ENCODE peak calls at places on chromosomes 4 and X, in six cellular contexts. O is GM20000; K is fibroblast of the conjunctiva; P is stimulated activated CD4-positive, alpha-beta T cell treated with anti-CD3 and anti-CD28 coated beads, Interleukin-2, amount 100 ng/mL, for 48 hours; D is NCI-H2171 treated with DMSO at 0.1 percent for 48 hours; L is upper lobe of left lung. F is an unnamed sample.

GRCh38 chrX:77565278-77565677 is 118.1 kb downstream of the FGF16 start:
- DNase-seq in P (no peak), O (no peak), L (no peak), K (no peak), D (no peak), F (no peak)

GRCh38 chr4:126071346-126072333 is 756.9 kb downstream of the FAT4 start:
- DNase-seq in D (no peak), O (no peak), P (no peak), K (peak; percentile 91), L (peak; percentile 57), F (no peak)

GRCh38 chr4:107709916-107710315 is 10.1 kb downstream of the PAPSS1 start:
- DNase-seq in D (no peak), L (no peak), K (no peak), O (no peak), P (no peak), F (no peak)

GRCh38 chr4:125314676-125315570 is at the start of gene FAT4:
- DNase-seq in P (no peak), L (peak; percentile 93), K (peak; percentile 99), D (peak; percentile 74), O (peak; percentile 75), F (peak; percentile 73)

GRCh38 chrX:119062750-119063374 is 9.9 kb upstream of the CT47C1 start:
- DNase-seq in O (no peak), L (no peak), P (no peak), K (no peak), D (no peak), F (no peak)

GRCh38 chr4:149987330-149987751 is 90.9 kb upstream of the DCLK2 start:
- DNase-seq in P (no peak), K (no peak), L (no peak), D (peak; percentile 27), O (no peak), F (no peak)

GRCh38 chr4:14513471-14513870 is 488.8 kb upstream of the CPEB2 start:
- DNase-seq in K (no peak), P (no peak), L (no peak), D (no peak), O (no peak), F (no peak)

GRCh38 chr4:184472540-184473264 is 1.6 kb downstream of the IRF2 start:
- DNase-seq in P (peak; percentile 60), L (peak; percentile 88), K (no peak), D (no peak), O (peak; percentile 79), F (peak; percentile 33)

GRCh38 chrX:129953881-129954280 is 28.6 kb upstream of the BCORL1 start:
- DNase-seq in O (no peak), D (no peak), K (no peak), P (no peak), L (no peak), F (no peak)

GRCh38 chr4:25144870-25145481 is 15.3 kb downstream of the SEPSECS start:
- DNase-seq in L (no peak), P (no peak), O (peak; percentile 21), D (peak; percentile 1), K (no peak), F (no peak)

GRCh38 chr4:186726150-186726439 is 2.4 kb upstream of the FAT1 start:
- DNase-seq in K (no peak), L (no peak), D (no peak), O (peak; percentile 24), P (no peak), F (no peak)

F was measured in HuH-7.5.